ENCODE peak calls at places on chromosome 22, in five cellular contexts. One of them, this sample, is unnamed.

GRCh38 chr22:50459443-50460140 is 15.2 kb downstream of the SBF1 start:
- DNase-seq in dorsolateral prefrontal cortex: no peak
- DNase-seq in AG10803: no peak
- DNase-seq in right lobe of liver: no peak
- DNase-seq in activated CD8-positive, alpha-beta T cell treated with anti-CD3 and anti-CD28 coated beads for 36 hours: no peak
- DNase-seq in this sample: no peak

GRCh38 chr22:43260346-43260745 is 73.4 kb upstream of the TTLL12 start:
- DNase-seq in activated CD8-positive, alpha-beta T cell treated with anti-CD3 and anti-CD28 coated beads for 36 hours: no peak
- DNase-seq in right lobe of liver: no peak
- DNase-seq in AG10803: no peak
- DNase-seq in dorsolateral prefrontal cortex: no peak
- DNase-seq in this sample: no peak

GRCh38 chr22:49359061-49359460 is 468.6 kb downstream of the BRD1 start:
- DNase-seq in dorsolateral prefrontal cortex: no peak
- DNase-seq in right lobe of liver: no peak
- DNase-seq in AG10803: no peak
- DNase-seq in activated CD8-positive, alpha-beta T cell treated with anti-CD3 and anti-CD28 coated beads for 36 hours: no peak
- DNase-seq in this sample: no peak

GRCh38 chr22:25488244-25489020 is 76.0 kb upstream of the GRK3 start:
- DNase-seq in activated CD8-positive, alpha-beta T cell treated with anti-CD3 and anti-CD28 coated beads for 36 hours: peak
- DNase-seq in dorsolateral prefrontal cortex: no peak
- DNase-seq in AG10803: peak
- DNase-seq in right lobe of liver: peak
- DNase-seq in this sample: peak

GRCh38 chr22:43230983-43231723 is 44.2 kb upstream of the TTLL12 start:
- DNase-seq in AG10803: peak
- DNase-seq in right lobe of liver: peak
- DNase-seq in activated CD8-positive, alpha-beta T cell treated with anti-CD3 and anti-CD28 coated beads for 36 hours: peak
- DNase-seq in dorsolateral prefrontal cortex: no peak
- DNase-seq in this sample: peak

GRCh38 chr22:20434773-20435172 is 2.9 kb downstream of the SCARF2 start:
- DNase-seq in activated CD8-positive, alpha-beta T cell treated with anti-CD3 and anti-CD28 coated beads for 36 hours: no peak
- DNase-seq in AG10803: no peak
- DNase-seq in dorsolateral prefrontal cortex: no peak
- DNase-seq in right lobe of liver: no peak
- DNase-seq in this sample: no peak

GRCh38 chr22:41327124-41327523 is 25.8 kb downstream of the ZC3H7B start:
- DNase-seq in right lobe of liver: peak
- DNase-seq in AG10803: no peak
- DNase-seq in activated CD8-positive, alpha-beta T cell treated with anti-CD3 and anti-CD28 coated beads for 36 hours: no peak
- DNase-seq in dorsolateral prefrontal cortex: peak
- DNase-seq in this sample: no peak

GRCh38 chr22:33747029-33747428 is 173.2 kb downstream of the LARGE1 start:
- DNase-seq in AG10803: no peak
- DNase-seq in activated CD8-positive, alpha-beta T cell treated with anti-CD3 and anti-CD28 coated beads for 36 hours: no peak
- DNase-seq in right lobe of liver: no peak
- DNase-seq in dorsolateral prefrontal cortex: no peak
- DNase-seq in this sample: no peak

GRCh38 chr22:35866646-35867045 is 149.0 kb downstream of the APOL5 start:
- DNase-seq in right lobe of liver: no peak
- DNase-seq in AG10803: peak
- DNase-seq in activated CD8-positive, alpha-beta T cell treated with anti-CD3 and anti-CD28 coated beads for 36 hours: no peak
- DNase-seq in dorsolateral prefrontal cortex: no peak
- DNase-seq in this sample: no peak

GRCh38 chr22:25419247-25420113 is 145.0 kb upstream of the GRK3 start:
- DNase-seq in AG10803: peak
- DNase-seq in activated CD8-positive, alpha-beta T cell treated with anti-CD3 and anti-CD28 coated beads for 36 hours: no peak
- DNase-seq in dorsolateral prefrontal cortex: no peak
- DNase-seq in right lobe of liver: no peak
- DNase-seq in this sample: no peak

GRCh38 chr22:43079742-43080141 is 9.4 kb downstream of the TTLL1 start:
- DNase-seq in activated CD8-positive, alpha-beta T cell treated with anti-CD3 and anti-CD28 coated beads for 36 hours: no peak
- DNase-seq in right lobe of liver: no peak
- DNase-seq in AG10803: no peak
- DNase-seq in dorsolateral prefrontal cortex: no peak
- DNase-seq in this sample: no peak

GRCh38 chr22:43226368-43226979 is 39.5 kb upstream of the TTLL12 start:
- DNase-seq in AG10803: peak
- DNase-seq in right lobe of liver: no peak
- DNase-seq in dorsolateral prefrontal cortex: no peak
- DNase-seq in activated CD8-positive, alpha-beta T cell treated with anti-CD3 and anti-CD28 coated beads for 36 hours: no peak
- DNase-seq in this sample: no peak

GRCh38 chr22:42070517-42071422 is at the start of gene NAGA:
- DNase-seq in right lobe of liver: peak
- DNase-seq in activated CD8-positive, alpha-beta T cell treated with anti-CD3 and anti-CD28 coated beads for 36 hours: peak
- DNase-seq in AG10803: peak
- DNase-seq in dorsolateral prefrontal cortex: peak
- DNase-seq in this sample: peak

GRCh38 chr22:42680648-42681047 is 31.5 kb upstream of the CYB5R3 start:
- DNase-seq in right lobe of liver: no peak
- DNase-seq in dorsolateral prefrontal cortex: no peak
- DNase-seq in AG10803: peak
- DNase-seq in activated CD8-positive, alpha-beta T cell treated with anti-CD3 and anti-CD28 coated beads for 36 hours: no peak
- DNase-seq in this sample: peak

GRCh38 chr22:33747576-33748180 is 172.6 kb downstream of the LARGE1 start:
- DNase-seq in right lobe of liver: no peak
- DNase-seq in activated CD8-positive, alpha-beta T cell treated with anti-CD3 and anti-CD28 coated beads for 36 hours: no peak
- DNase-seq in AG10803: no peak
- DNase-seq in dorsolateral prefrontal cortex: no peak
- DNase-seq in this sample: no peak

DNA sequence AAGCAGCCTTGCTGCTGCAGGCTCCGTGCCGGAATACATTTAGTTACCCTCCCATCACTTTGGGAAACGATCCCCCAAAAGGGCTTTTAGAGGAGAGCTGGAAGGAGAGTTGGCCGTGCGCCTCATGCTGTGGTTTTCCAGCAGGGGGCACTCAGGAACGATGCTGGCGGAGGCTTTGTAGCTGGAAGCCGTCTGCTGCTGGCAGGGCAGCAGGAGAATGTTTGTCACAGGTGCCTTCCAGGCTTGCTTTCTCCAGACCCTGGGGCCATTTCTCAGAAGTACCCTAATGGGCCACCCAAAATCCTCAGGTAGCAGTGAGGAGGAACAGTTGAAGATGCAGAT is 30.0 kb upstream of the CABP7 start:
- DNase-seq in AG10803: peak
- DNase-seq in right lobe of liver: peak
- DNase-seq in activated CD8-positive, alpha-beta T cell treated with anti-CD3 and anti-CD28 coated beads for 36 hours: peak
- DNase-seq in dorsolateral prefrontal cortex: peak
- DNase-seq in this sample: peak
- TF ChIP-seq CTCF in AG10803: peak
- TF ChIP-seq CTCF in right lobe of liver: peak
- TF ChIP-seq CTCF in activated CD8-positive, alpha-beta T cell treated with anti-CD3 and anti-CD28 coated beads for 36 hours: peak
- TF ChIP-seq CTCF in dorsolateral prefrontal cortex: peak
- TF ChIP-seq CTCF in this sample: peak

GRCh38 chr22:11605468-11605981 is 3922.5 kb upstream of the OR11H1 start:
- DNase-seq in AG10803: no peak
- DNase-seq in activated CD8-positive, alpha-beta T cell treated with anti-CD3 and anti-CD28 coated beads for 36 hours: no peak
- DNase-seq in right lobe of liver: no peak
- DNase-seq in dorsolateral prefrontal cortex: no peak
- DNase-seq in this sample: no peak
- TF ChIP-seq CTCF in AG10803: no peak
- TF ChIP-seq CTCF in activated CD8-positive, alpha-beta T cell treated with anti-CD3 and anti-CD28 coated beads for 36 hours: no peak
- TF ChIP-seq CTCF in right lobe of liver: no peak
- TF ChIP-seq CTCF in dorsolateral prefrontal cortex: no peak
- TF ChIP-seq CTCF in this sample: no peak

GRCh38 chr22:23896166-23896522 is 2.0 kb downstream of the MIF start:
- DNase-seq in right lobe of liver: no peak
- DNase-seq in AG10803: no peak
- DNase-seq in activated CD8-positive, alpha-beta T cell treated with anti-CD3 and anti-CD28 coated beads for 36 hours: no peak
- DNase-seq in dorsolateral prefrontal cortex: no peak
- DNase-seq in this sample: no peak
- TF ChIP-seq CTCF in right lobe of liver: no peak
- TF ChIP-seq CTCF in AG10803: no peak
- TF ChIP-seq CTCF in activated CD8-positive, alpha-beta T cell treated with anti-CD3 and anti-CD28 coated beads for 36 hours: no peak
- TF ChIP-seq CTCF in dorsolateral prefrontal cortex: no peak
- TF ChIP-seq CTCF in this sample: no peak

GRCh38 chr22:22803285-22803853 is 84.2 kb upstream of the IGLL5 start:
- DNase-seq in right lobe of liver: no peak
- DNase-seq in activated CD8-positive, alpha-beta T cell treated with anti-CD3 and anti-CD28 coated beads for 36 hours: no peak
- DNase-seq in AG10803: no peak
- DNase-seq in dorsolateral prefrontal cortex: no peak
- DNase-seq in this sample: no peak

GRCh38 chr22:22800716-22801115 is 86.9 kb upstream of the IGLL5 start:
- DNase-seq in activated CD8-positive, alpha-beta T cell treated with anti-CD3 and anti-CD28 coated beads for 36 hours: no peak
- DNase-seq in right lobe of liver: no peak
- DNase-seq in dorsolateral prefrontal cortex: no peak
- DNase-seq in AG10803: peak
- DNase-seq in this sample: peak

GRCh38 chr22:22799561-22799960 is 88.1 kb upstream of the IGLL5 start:
- DNase-seq in dorsolateral prefrontal cortex: no peak
- DNase-seq in right lobe of liver: no peak
- DNase-seq in AG10803: no peak
- DNase-seq in activated CD8-positive, alpha-beta T cell treated with anti-CD3 and anti-CD28 coated beads for 36 hours: no peak
- DNase-seq in this sample: no peak

GRCh38 chr22:22798716-22799115 is 88.9 kb upstream of the IGLL5 start:
- DNase-seq in right lobe of liver: no peak
- DNase-seq in dorsolateral prefrontal cortex: no peak
- DNase-seq in activated CD8-positive, alpha-beta T cell treated with anti-CD3 and anti-CD28 coated beads for 36 hours: no peak
- DNase-seq in AG10803: no peak
- DNase-seq in this sample: no peak

GRCh38 chr22:22802346-22802970 is 85.2 kb upstream of the IGLL5 start:
- DNase-seq in activated CD8-positive, alpha-beta T cell treated with anti-CD3 and anti-CD28 coated beads for 36 hours: peak
- DNase-seq in dorsolateral prefrontal cortex: no peak
- DNase-seq in AG10803: no peak
- DNase-seq in right lobe of liver: no peak
- DNase-seq in this sample: peak
- TF ChIP-seq CTCF in activated CD8-positive, alpha-beta T cell treated with anti-CD3 and anti-CD28 coated beads for 36 hours: peak
- TF ChIP-seq CTCF in dorsolateral prefrontal cortex: no peak
- TF ChIP-seq CTCF in AG10803: no peak
- TF ChIP-seq CTCF in right lobe of liver: peak
- TF ChIP-seq CTCF in this sample: peak

GRCh38 chr22:45503816-45504702 is 1.4 kb downstream of the FBLN1 start:
- DNase-seq in activated CD8-positive, alpha-beta T cell treated with anti-CD3 and anti-CD28 coated beads for 36 hours: peak
- DNase-seq in AG10803: peak
- DNase-seq in right lobe of liver: no peak
- DNase-seq in dorsolateral prefrontal cortex: no peak
- DNase-seq in this sample: peak
- TF ChIP-seq CTCF in activated CD8-positive, alpha-beta T cell treated with anti-CD3 and anti-CD28 coated beads for 36 hours: no peak
- TF ChIP-seq CTCF in AG10803: no peak
- TF ChIP-seq CTCF in right lobe of liver: no peak
- TF ChIP-seq CTCF in dorsolateral prefrontal cortex: no peak
- TF ChIP-seq CTCF in this sample: no peak

DNA sequence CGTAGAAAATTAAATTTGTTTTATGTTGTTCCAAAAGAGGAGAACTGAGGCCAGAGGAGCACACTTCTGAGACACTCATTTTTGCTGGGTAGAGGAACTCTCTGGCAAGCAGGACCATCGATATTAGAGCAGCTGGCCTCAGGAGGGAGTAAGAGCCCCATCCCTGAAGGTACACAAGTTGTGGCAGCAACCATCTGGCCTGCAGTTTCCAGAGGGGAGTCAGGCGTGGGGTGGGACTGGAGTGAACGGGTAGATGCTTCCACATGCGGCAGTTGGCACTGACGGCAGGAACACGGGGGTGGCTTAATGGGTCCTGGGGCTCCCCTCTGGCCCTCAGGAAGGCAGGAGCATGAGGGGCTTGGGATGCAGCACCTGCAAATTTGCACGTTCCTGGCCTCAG is 13.2 kb upstream of the SSTR3 start:
- DNase-seq in AG10803: no peak
- DNase-seq in right lobe of liver: no peak
- DNase-seq in activated CD8-positive, alpha-beta T cell treated with anti-CD3 and anti-CD28 coated beads for 36 hours: peak
- DNase-seq in dorsolateral prefrontal cortex: no peak
- DNase-seq in this sample: no peak
- TF ChIP-seq CTCF in AG10803: no peak
- TF ChIP-seq CTCF in right lobe of liver: no peak
- TF ChIP-seq CTCF in activated CD8-positive, alpha-beta T cell treated with anti-CD3 and anti-CD28 coated beads for 36 hours: no peak
- TF ChIP-seq CTCF in dorsolateral prefrontal cortex: no peak
- TF ChIP-seq CTCF in this sample: peak

GRCh38 chr22:46738961-46739870 is 1.2 kb upstream of the CERK start:
- DNase-seq in AG10803: peak
- DNase-seq in dorsolateral prefrontal cortex: no peak
- DNase-seq in right lobe of liver: no peak
- DNase-seq in activated CD8-positive, alpha-beta T cell treated with anti-CD3 and anti-CD28 coated beads for 36 hours: peak
- DNase-seq in this sample: peak
- TF ChIP-seq CTCF in AG10803: no peak
- TF ChIP-seq CTCF in dorsolateral prefrontal cortex: no peak
- TF ChIP-seq CTCF in right lobe of liver: no peak
- TF ChIP-seq CTCF in activated CD8-positive, alpha-beta T cell treated with anti-CD3 and anti-CD28 coated beads for 36 hours: no peak
- TF ChIP-seq CTCF in this sample: peak

DNA sequence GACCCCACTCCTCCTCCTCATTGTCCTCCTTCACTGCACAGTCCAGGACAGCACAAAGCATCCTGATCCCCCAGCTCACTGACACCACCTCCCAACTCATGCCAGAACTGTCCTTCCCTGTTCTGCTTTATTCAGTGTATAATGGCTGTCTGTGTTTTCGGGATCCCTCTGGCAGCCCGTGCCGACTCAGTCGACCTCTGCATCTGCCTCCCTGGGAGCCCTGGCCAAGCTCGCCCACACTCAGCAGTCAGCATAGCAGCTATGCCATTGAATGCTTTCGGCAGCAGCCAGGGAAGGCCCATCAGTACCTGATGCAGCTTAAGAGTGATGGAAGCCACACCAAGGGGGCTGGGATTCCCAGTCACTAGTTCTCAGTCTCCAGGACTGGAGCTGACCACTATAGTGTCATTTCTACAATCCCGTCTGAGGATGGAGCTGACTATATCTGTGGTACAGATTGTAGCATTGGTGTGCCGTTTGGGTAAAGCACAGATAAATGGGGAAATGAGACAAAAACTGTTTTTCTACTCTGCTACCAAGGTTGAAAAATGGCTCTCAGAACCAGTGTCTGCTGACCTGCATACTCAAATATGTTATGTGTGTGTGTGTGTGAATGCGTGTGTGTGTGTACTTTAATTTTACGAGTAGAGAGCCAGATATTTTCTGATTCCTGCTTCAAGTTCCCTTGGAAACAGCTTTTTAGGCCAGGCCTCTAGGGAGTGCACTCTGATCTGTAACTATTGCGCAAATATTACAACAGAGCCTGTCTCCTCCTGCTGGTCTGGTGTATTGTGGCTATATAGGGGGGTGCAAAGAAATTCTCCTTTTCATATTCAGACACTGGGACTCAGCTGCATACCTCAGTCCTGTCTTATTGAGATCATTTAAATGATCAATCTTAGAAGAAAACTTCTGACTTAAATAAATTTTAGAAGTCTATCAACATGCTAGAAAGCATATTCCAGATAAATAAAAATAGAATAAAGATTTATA is 78.8 kb upstream of the TOP3B start:
- DNase-seq in dorsolateral prefrontal cortex: peak
- DNase-seq in activated CD8-positive, alpha-beta T cell treated with anti-CD3 and anti-CD28 coated beads for 36 hours: no peak
- DNase-seq in right lobe of liver: no peak
- DNase-seq in AG10803: peak
- DNase-seq in this sample: peak
- TF ChIP-seq CTCF in dorsolateral prefrontal cortex: peak
- TF ChIP-seq CTCF in activated CD8-positive, alpha-beta T cell treated with anti-CD3 and anti-CD28 coated beads for 36 hours: no peak
- TF ChIP-seq CTCF in right lobe of liver: peak
- TF ChIP-seq CTCF in AG10803: peak
- TF ChIP-seq CTCF in this sample: peak

GRCh38 chr22:32474635-32475427 is at the start of gene FBXO7:
- DNase-seq in right lobe of liver: peak
- DNase-seq in dorsolateral prefrontal cortex: peak
- DNase-seq in AG10803: peak
- DNase-seq in activated CD8-positive, alpha-beta T cell treated with anti-CD3 and anti-CD28 coated beads for 36 hours: peak
- DNase-seq in this sample: peak
- TF ChIP-seq CTCF in right lobe of liver: peak
- TF ChIP-seq CTCF in dorsolateral prefrontal cortex: peak
- TF ChIP-seq CTCF in AG10803: peak
- TF ChIP-seq CTCF in activated CD8-positive, alpha-beta T cell treated with anti-CD3 and anti-CD28 coated beads for 36 hours: no peak
- TF ChIP-seq CTCF in this sample: peak

This sample was measured in fibroblast of mammary gland.